ENCODE peak calls at places on chromosomes 5 and 9, in ten cellular contexts. L is GM12864, V is nephron progenitor cell, J is AG04450, O is lung, C is GM12865, Z is GM20000, M is endodermal cell, D is MCF 10A, G is GM10248. K is an unnamed sample.

GRCh38 chr5:119379096-119379495 is 23.3 kb downstream of the TNFAIP8 start:
- DNase-seq in D (no peak), J (no peak), G (no peak), Z (no peak), C (no peak), M (no peak), V (no peak), O (no peak), L (no peak), K (no peak)

GRCh38 chr5:1060535-1060981 is 51.3 kb downstream of the SLC12A7 start:
- DNase-seq in V (no peak), O (no peak), C (no peak), J (no peak), D (no peak), Z (no peak), M (no peak), L (no peak), G (no peak), K (no peak)

GRCh38 chr5:57839025-57839424 is 356.4 kb upstream of the ACTBL2 start:
- DNase-seq in V (no peak), Z (no peak), G (no peak), L (no peak), M (no peak), J (no peak), O (no peak), D (no peak), C (no peak), K (no peak)

GRCh38 chr9:87217056-87217455 is 269.8 kb upstream of the GAS1 start:
- DNase-seq in L (no peak), C (no peak), V (no peak), Z (no peak), D (no peak), O (no peak), G (no peak), J (no peak), M (peak; percentile 77), K (no peak)

GRCh38 chr9:12774861-12775367 is at the start of gene LURAP1L:
- DNase-seq in J (peak; percentile 50), M (peak; percentile 74), V (peak; percentile 26), G (peak; percentile 8), D (peak; percentile 84), Z (peak; percentile 30), O (peak; percentile 65), L (no peak), C (no peak), K (no peak)

GRCh38 chr5:154278172-154278571 is 87.6 kb downstream of the GALNT10 start:
- DNase-seq in Z (no peak), L (no peak), M (no peak), C (no peak), O (no peak), J (no peak), G (no peak), D (no peak), V (no peak), K (no peak)

GRCh38 chr5:93164690-93165089 is 416.3 kb downstream of the NR2F1-AS1 start:
- DNase-seq in G (no peak), L (no peak), V (no peak), M (no peak), Z (no peak), O (no peak), C (no peak), D (peak; percentile 85), J (peak; percentile 16), K (no peak)

GRCh38 chr5:141850183-141850768 is 27.9 kb downstream of the PCDH1 start:
- DNase-seq in M (no peak), O (peak; percentile 46), Z (peak; percentile 67), D (no peak), V (no peak), J (no peak), L (no peak), C (peak; percentile 44), G (peak; percentile 51), K (no peak)

GRCh38 chr5:126339215-126339805 is 83.9 kb upstream of the GRAMD2B start:
- DNase-seq in Z (peak; percentile 35), J (peak; percentile 30), D (peak; percentile 86), M (peak; percentile 61), O (peak; percentile 60), C (peak; percentile 69), V (peak; percentile 47), L (no peak), G (peak; percentile 43), K (peak; percentile 41)

GRCh38 chr5:91283899-91284298 is 99.2 kb downstream of the ARRDC3 start:
- DNase-seq in V (no peak), M (no peak), J (no peak), L (no peak), D (no peak), Z (no peak), C (no peak), G (no peak), O (no peak), K (peak; percentile 57)

GRCh38 chr9:92986175-92987110 is 39.1 kb downstream of the FGD3 start:
- DNase-seq in L (no peak), O (no peak), D (no peak), J (no peak), C (peak; percentile 47), G (peak; percentile 15), V (no peak), M (no peak), Z (no peak), K (no peak)

GRCh38 chr5:137621861-137622823 is 113.7 kb downstream of the KLHL3 start:
- DNase-seq in O (no peak), G (no peak), D (peak; percentile 94), J (no peak), Z (no peak), V (no peak), M (peak; percentile 21), L (no peak), C (no peak), K (no peak)

GRCh38 chr9:131078427-131079366 is 17.6 kb upstream of the AIF1L start:
- DNase-seq in M (no peak), V (no peak), Z (no peak), C (no peak), O (no peak), G (no peak), J (no peak), L (no peak), D (no peak), K (no peak)

GRCh38 chr5:20678814-20679298 is 690.9 kb upstream of the CDH18 start:
- DNase-seq in G (no peak), D (peak; percentile 95), M (no peak), L (no peak), C (no peak), J (peak; percentile 41), V (no peak), O (no peak), Z (no peak), K (peak; percentile 10)

GRCh38 chr5:90386099-90386710 is 23.4 kb downstream of the CETN3 start:
- DNase-seq in G (no peak), L (no peak), C (peak; percentile 44), J (no peak), D (peak; percentile 32), V (no peak), O (no peak), M (no peak), Z (peak; percentile 6), K (no peak)

GRCh38 chr9:124697326-124698200 is 73.5 kb downstream of the NR6A1 start:
- DNase-seq in L (no peak), G (no peak), M (no peak), V (no peak), O (no peak), Z (no peak), C (no peak), J (no peak), D (no peak), K (peak; percentile 59)

DNA sequence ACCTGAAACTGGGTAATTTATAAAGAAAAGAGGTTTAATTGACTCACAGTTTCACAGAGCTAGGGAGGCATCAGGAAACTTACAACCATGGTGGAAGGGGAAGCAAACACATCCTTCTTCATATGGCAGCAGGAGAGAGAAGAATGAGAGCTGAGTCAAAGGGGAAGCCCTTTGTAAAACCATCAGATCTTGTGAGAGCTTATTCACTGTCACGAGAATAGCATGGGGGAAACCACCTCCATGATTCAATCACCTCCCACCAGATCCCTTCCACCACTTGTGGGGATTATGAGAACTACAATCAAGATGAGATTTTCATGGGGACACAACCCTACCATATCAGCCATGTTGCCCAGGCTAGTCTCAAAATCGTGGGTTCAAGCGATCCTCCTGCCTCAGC is 143.4 kb downstream of the FGF18 start:
- DNase-seq in J (no peak), C (peak; percentile 8), Z (no peak), O (no peak), L (no peak), V (no peak), G (no peak), D (no peak), M (no peak), K (no peak)
- TF ChIP-seq CTCF in J (peak; percentile 4), C (no peak), Z (no peak), O (no peak), L (no peak), V (no peak), G (no peak), D (no peak), M (no peak), K (no peak)

GRCh38 chr9:68643901-68644809 is 60.9 kb upstream of the PIP5K1B start:
- DNase-seq in J (no peak), G (peak; percentile 41), D (no peak), M (peak; percentile 56), Z (peak; percentile 47), O (no peak), L (peak; percentile 70), C (peak; percentile 89), V (no peak), K (no peak)
- TF ChIP-seq CTCF in J (no peak), G (no peak), D (no peak), M (no peak), Z (no peak), O (no peak), L (no peak), C (no peak), V (no peak), K (no peak)

DNA sequence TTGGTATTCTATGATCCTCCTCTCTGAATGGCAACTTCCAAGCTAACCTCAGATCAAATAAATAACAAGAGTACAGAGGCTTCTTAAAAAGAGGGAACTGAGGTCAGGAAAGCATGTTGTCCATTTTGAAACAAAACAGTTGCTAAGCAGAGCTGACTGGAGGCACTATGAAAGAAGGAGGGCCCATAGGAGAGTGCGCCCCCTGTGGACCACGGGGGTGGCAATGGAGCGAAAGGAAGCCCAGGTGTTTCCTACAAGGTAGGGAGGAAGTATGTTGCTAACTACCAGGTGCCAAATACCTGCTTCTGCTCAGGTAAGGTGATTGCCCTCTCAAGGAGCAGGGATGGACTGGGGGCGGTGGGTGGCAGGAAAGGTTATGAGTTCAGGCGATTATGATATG is 101.8 kb upstream of the MAST4 start:
- DNase-seq in C (no peak), Z (no peak), G (peak; percentile 11), O (no peak), D (peak; percentile 1), M (peak; percentile 91), J (no peak), V (peak; percentile 16), L (no peak), K (no peak)
- TF ChIP-seq CTCF in C (peak; percentile 31), Z (no peak), G (no peak), O (no peak), D (no peak), M (peak; percentile 89), J (no peak), V (no peak), L (peak; percentile 53), K (no peak)

DNA sequence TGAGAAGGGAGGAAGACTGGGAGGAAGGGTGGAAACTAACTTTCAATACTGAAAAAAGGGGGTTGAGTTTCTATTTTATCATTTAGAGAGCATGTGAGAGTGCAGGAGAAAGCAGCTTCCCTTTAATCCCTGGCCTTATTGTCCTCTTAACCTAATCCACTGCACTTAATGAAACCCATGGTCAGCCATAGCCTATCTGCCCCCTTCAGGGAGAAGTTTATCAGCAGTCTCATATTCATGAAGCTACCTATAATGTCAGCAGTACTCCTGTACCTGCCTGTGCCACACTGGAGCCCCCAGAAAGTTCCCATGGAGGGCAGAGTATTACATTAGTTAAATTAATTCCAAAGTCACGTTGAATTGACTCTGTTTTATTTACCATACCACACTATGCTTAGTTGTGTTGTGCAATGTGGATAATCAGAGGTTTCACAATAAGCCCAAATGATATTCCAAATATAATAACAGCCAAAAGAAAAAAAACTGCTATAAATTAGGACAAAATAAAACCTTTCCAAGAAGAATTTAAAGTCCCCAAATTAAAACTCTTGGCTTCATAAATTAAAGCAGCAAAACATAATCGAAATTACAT is 62.9 kb downstream of the MUSK start:
- DNase-seq in M (no peak), D (no peak), O (no peak), G (no peak), L (no peak), J (no peak), V (no peak), C (no peak), Z (no peak), K (no peak)
- TF ChIP-seq CTCF in M (peak; percentile 50), D (no peak), O (no peak), G (no peak), L (no peak), J (no peak), V (no peak), C (no peak), Z (no peak), K (no peak)